ENCODE peak calls at places on chromosomes 16 and 17, in nine cellular contexts. One of them, this sample, is unnamed.

GRCh38 chr17:8909621-8910292 is 42.3 kb upstream of the PIK3R6 start:
- DNase-seq in NCI-H69: no peak
- DNase-seq in LHCN-M2: no peak
- DNase-seq in HFF-Myc: no peak
- DNase-seq in mesothelial cell of epicardium: no peak
- DNase-seq in stimulated activated CD4-positive, alpha-beta T cell treated with anti-CD3 and anti-CD28 coated beads, Interleukin-1b, Interleukin-23, amount 100 ng/mL, for 1 hour: no peak
- DNase-seq in left lobe of liver: no peak
- DNase-seq in pons: peak; percentile 33
- DNase-seq in aorta: no peak
- DNase-seq in this sample: no peak

GRCh38 chr17:5110816-5111215 is 862 bp downstream of the ZNF232 start:
- DNase-seq in NCI-H69: no peak
- DNase-seq in LHCN-M2: no peak
- DNase-seq in HFF-Myc: no peak
- DNase-seq in mesothelial cell of epicardium: no peak
- DNase-seq in stimulated activated CD4-positive, alpha-beta T cell treated with anti-CD3 and anti-CD28 coated beads, Interleukin-1b, Interleukin-23, amount 100 ng/mL, for 1 hour: no peak
- DNase-seq in left lobe of liver: no peak
- DNase-seq in pons: no peak
- DNase-seq in aorta: no peak
- DNase-seq in this sample: no peak

GRCh38 chr16:66223176-66223780 is 143.2 kb upstream of the CDH5 start:
- DNase-seq in NCI-H69: no peak
- DNase-seq in LHCN-M2: peak; percentile 27
- DNase-seq in HFF-Myc: no peak
- DNase-seq in mesothelial cell of epicardium: no peak
- DNase-seq in stimulated activated CD4-positive, alpha-beta T cell treated with anti-CD3 and anti-CD28 coated beads, Interleukin-1b, Interleukin-23, amount 100 ng/mL, for 1 hour: no peak
- DNase-seq in left lobe of liver: no peak
- DNase-seq in pons: no peak
- DNase-seq in aorta: no peak
- DNase-seq in this sample: no peak

GRCh38 chr17:59903455-59903854 is 10.5 kb downstream of the RPS6KB1 start:
- DNase-seq in NCI-H69: no peak
- DNase-seq in LHCN-M2: no peak
- DNase-seq in HFF-Myc: no peak
- DNase-seq in mesothelial cell of epicardium: no peak
- DNase-seq in stimulated activated CD4-positive, alpha-beta T cell treated with anti-CD3 and anti-CD28 coated beads, Interleukin-1b, Interleukin-23, amount 100 ng/mL, for 1 hour: no peak
- DNase-seq in left lobe of liver: no peak
- DNase-seq in pons: no peak
- DNase-seq in aorta: no peak
- DNase-seq in this sample: no peak

GRCh38 chr16:69057400-69058378 is 47.8 kb upstream of the HAS3 start:
- DNase-seq in NCI-H69: peak; percentile 80
- DNase-seq in LHCN-M2: peak; percentile 80
- DNase-seq in HFF-Myc: no peak
- DNase-seq in mesothelial cell of epicardium: no peak
- DNase-seq in stimulated activated CD4-positive, alpha-beta T cell treated with anti-CD3 and anti-CD28 coated beads, Interleukin-1b, Interleukin-23, amount 100 ng/mL, for 1 hour: no peak
- DNase-seq in left lobe of liver: peak; percentile 61
- DNase-seq in pons: no peak
- DNase-seq in aorta: no peak
- DNase-seq in this sample: no peak

GRCh38 chr16:11852092-11852809 is 909 bp upstream of the RSL1D1 start:
- DNase-seq in NCI-H69: peak; percentile 76
- DNase-seq in LHCN-M2: peak; percentile 13
- DNase-seq in HFF-Myc: no peak
- DNase-seq in mesothelial cell of epicardium: no peak
- DNase-seq in stimulated activated CD4-positive, alpha-beta T cell treated with anti-CD3 and anti-CD28 coated beads, Interleukin-1b, Interleukin-23, amount 100 ng/mL, for 1 hour: no peak
- DNase-seq in left lobe of liver: no peak
- DNase-seq in pons: no peak
- DNase-seq in aorta: no peak
- DNase-seq in this sample: no peak

GRCh38 chr17:78130439-78131101 is at the start of gene TMC8:
- DNase-seq in NCI-H69: peak; percentile 18
- DNase-seq in LHCN-M2: no peak
- DNase-seq in HFF-Myc: no peak
- DNase-seq in mesothelial cell of epicardium: no peak
- DNase-seq in stimulated activated CD4-positive, alpha-beta T cell treated with anti-CD3 and anti-CD28 coated beads, Interleukin-1b, Interleukin-23, amount 100 ng/mL, for 1 hour: no peak
- DNase-seq in left lobe of liver: no peak
- DNase-seq in pons: no peak
- DNase-seq in aorta: no peak
- DNase-seq in this sample: peak; percentile 29

GRCh38 chr17:2011421-2012371 is 13.4 kb downstream of the RTN4RL1 start:
- DNase-seq in NCI-H69: peak; percentile 63
- DNase-seq in LHCN-M2: peak; percentile 45
- DNase-seq in HFF-Myc: no peak
- DNase-seq in mesothelial cell of epicardium: no peak
- DNase-seq in stimulated activated CD4-positive, alpha-beta T cell treated with anti-CD3 and anti-CD28 coated beads, Interleukin-1b, Interleukin-23, amount 100 ng/mL, for 1 hour: no peak
- DNase-seq in left lobe of liver: peak; percentile 83
- DNase-seq in pons: no peak
- DNase-seq in aorta: no peak
- DNase-seq in this sample: no peak

GRCh38 chr16:23754594-23755483 is at the start of gene CHP2:
- DNase-seq in NCI-H69: peak; percentile 80
- DNase-seq in LHCN-M2: no peak
- DNase-seq in HFF-Myc: no peak
- DNase-seq in mesothelial cell of epicardium: peak; percentile 40
- DNase-seq in stimulated activated CD4-positive, alpha-beta T cell treated with anti-CD3 and anti-CD28 coated beads, Interleukin-1b, Interleukin-23, amount 100 ng/mL, for 1 hour: no peak
- DNase-seq in left lobe of liver: no peak
- DNase-seq in pons: no peak
- DNase-seq in aorta: peak; percentile 78
- DNase-seq in this sample: no peak

GRCh38 chr17:70375813-70376448 is 206.6 kb downstream of the KCNJ2 start:
- DNase-seq in NCI-H69: no peak
- DNase-seq in LHCN-M2: no peak
- DNase-seq in HFF-Myc: no peak
- DNase-seq in mesothelial cell of epicardium: no peak
- DNase-seq in stimulated activated CD4-positive, alpha-beta T cell treated with anti-CD3 and anti-CD28 coated beads, Interleukin-1b, Interleukin-23, amount 100 ng/mL, for 1 hour: no peak
- DNase-seq in left lobe of liver: no peak
- DNase-seq in pons: no peak
- DNase-seq in aorta: no peak
- DNase-seq in this sample: no peak

GRCh38 chr16:58148526-58148925 is 19.3 kb upstream of the CFAP20 start:
- DNase-seq in NCI-H69: no peak
- DNase-seq in LHCN-M2: no peak
- DNase-seq in HFF-Myc: no peak
- DNase-seq in mesothelial cell of epicardium: no peak
- DNase-seq in stimulated activated CD4-positive, alpha-beta T cell treated with anti-CD3 and anti-CD28 coated beads, Interleukin-1b, Interleukin-23, amount 100 ng/mL, for 1 hour: no peak
- DNase-seq in left lobe of liver: no peak
- DNase-seq in pons: no peak
- DNase-seq in aorta: no peak
- DNase-seq in this sample: no peak

GRCh38 chr17:82892869-82893565 is 53.2 kb upstream of the ZNF750 start:
- DNase-seq in NCI-H69: no peak
- DNase-seq in LHCN-M2: no peak
- DNase-seq in HFF-Myc: no peak
- DNase-seq in mesothelial cell of epicardium: no peak
- DNase-seq in stimulated activated CD4-positive, alpha-beta T cell treated with anti-CD3 and anti-CD28 coated beads, Interleukin-1b, Interleukin-23, amount 100 ng/mL, for 1 hour: no peak
- DNase-seq in left lobe of liver: no peak
- DNase-seq in pons: no peak
- DNase-seq in aorta: no peak
- DNase-seq in this sample: no peak

GRCh38 chr16:78695371-78695770 is 595.9 kb downstream of the WWOX start:
- DNase-seq in NCI-H69: no peak
- DNase-seq in LHCN-M2: no peak
- DNase-seq in HFF-Myc: no peak
- DNase-seq in mesothelial cell of epicardium: no peak
- DNase-seq in stimulated activated CD4-positive, alpha-beta T cell treated with anti-CD3 and anti-CD28 coated beads, Interleukin-1b, Interleukin-23, amount 100 ng/mL, for 1 hour: no peak
- DNase-seq in left lobe of liver: peak; percentile 46
- DNase-seq in pons: no peak
- DNase-seq in aorta: no peak
- DNase-seq in this sample: no peak

GRCh38 chr16:847151-847550 is 46.6 kb upstream of the GNG13 start:
- DNase-seq in NCI-H69: no peak
- DNase-seq in LHCN-M2: no peak
- DNase-seq in HFF-Myc: no peak
- DNase-seq in mesothelial cell of epicardium: no peak
- DNase-seq in stimulated activated CD4-positive, alpha-beta T cell treated with anti-CD3 and anti-CD28 coated beads, Interleukin-1b, Interleukin-23, amount 100 ng/mL, for 1 hour: no peak
- DNase-seq in left lobe of liver: no peak
- DNase-seq in pons: no peak
- DNase-seq in aorta: no peak
- DNase-seq in this sample: no peak

GRCh38 chr17:45965741-45966140 is 33.3 kb upstream of the STH start:
- DNase-seq in NCI-H69: no peak
- DNase-seq in LHCN-M2: no peak
- DNase-seq in HFF-Myc: no peak
- DNase-seq in mesothelial cell of epicardium: no peak
- DNase-seq in stimulated activated CD4-positive, alpha-beta T cell treated with anti-CD3 and anti-CD28 coated beads, Interleukin-1b, Interleukin-23, amount 100 ng/mL, for 1 hour: no peak
- DNase-seq in left lobe of liver: no peak
- DNase-seq in pons: no peak
- DNase-seq in aorta: peak; percentile 20
- DNase-seq in this sample: no peak

GRCh38 chr17:73430848-73431247 is 119.0 kb upstream of the CDC42EP4 start:
- DNase-seq in NCI-H69: peak; percentile 91
- DNase-seq in LHCN-M2: no peak
- DNase-seq in HFF-Myc: no peak
- DNase-seq in mesothelial cell of epicardium: no peak
- DNase-seq in stimulated activated CD4-positive, alpha-beta T cell treated with anti-CD3 and anti-CD28 coated beads, Interleukin-1b, Interleukin-23, amount 100 ng/mL, for 1 hour: no peak
- DNase-seq in left lobe of liver: no peak
- DNase-seq in pons: no peak
- DNase-seq in aorta: peak; percentile 26
- DNase-seq in this sample: no peak

GRCh38 chr16:88900653-88901052 is 34.2 kb upstream of the PABPN1L start:
- DNase-seq in NCI-H69: no peak
- DNase-seq in LHCN-M2: no peak
- DNase-seq in HFF-Myc: no peak
- DNase-seq in mesothelial cell of epicardium: no peak
- DNase-seq in stimulated activated CD4-positive, alpha-beta T cell treated with anti-CD3 and anti-CD28 coated beads, Interleukin-1b, Interleukin-23, amount 100 ng/mL, for 1 hour: no peak
- DNase-seq in left lobe of liver: no peak
- DNase-seq in pons: no peak
- DNase-seq in aorta: no peak
- DNase-seq in this sample: no peak

GRCh38 chr17:80307994-80308671 is 47.5 kb downstream of the RNF213 start:
- DNase-seq in NCI-H69: no peak
- DNase-seq in LHCN-M2: no peak
- DNase-seq in HFF-Myc: no peak
- DNase-seq in mesothelial cell of epicardium: no peak
- DNase-seq in stimulated activated CD4-positive, alpha-beta T cell treated with anti-CD3 and anti-CD28 coated beads, Interleukin-1b, Interleukin-23, amount 100 ng/mL, for 1 hour: no peak
- DNase-seq in left lobe of liver: no peak
- DNase-seq in pons: no peak
- DNase-seq in aorta: peak; percentile 64
- DNase-seq in this sample: no peak

GRCh38 chr16:58034786-58035185 is 9.2 kb downstream of the MMP15 start:
- DNase-seq in NCI-H69: no peak
- DNase-seq in LHCN-M2: no peak
- DNase-seq in HFF-Myc: no peak
- DNase-seq in mesothelial cell of epicardium: no peak
- DNase-seq in stimulated activated CD4-positive, alpha-beta T cell treated with anti-CD3 and anti-CD28 coated beads, Interleukin-1b, Interleukin-23, amount 100 ng/mL, for 1 hour: no peak
- DNase-seq in left lobe of liver: no peak
- DNase-seq in pons: no peak
- DNase-seq in aorta: no peak
- DNase-seq in this sample: no peak

GRCh38 chr17:50614471-50615051 is 20.1 kb upstream of the ABCC3 start:
- DNase-seq in NCI-H69: no peak
- DNase-seq in LHCN-M2: no peak
- DNase-seq in HFF-Myc: no peak
- DNase-seq in mesothelial cell of epicardium: no peak
- DNase-seq in stimulated activated CD4-positive, alpha-beta T cell treated with anti-CD3 and anti-CD28 coated beads, Interleukin-1b, Interleukin-23, amount 100 ng/mL, for 1 hour: no peak
- DNase-seq in left lobe of liver: no peak
- DNase-seq in pons: no peak
- DNase-seq in aorta: no peak
- DNase-seq in this sample: no peak

GRCh38 chr17:4246674-4247073 is 17.1 kb downstream of the ANKFY1 start:
- DNase-seq in NCI-H69: no peak
- DNase-seq in LHCN-M2: no peak
- DNase-seq in HFF-Myc: no peak
- DNase-seq in mesothelial cell of epicardium: no peak
- DNase-seq in stimulated activated CD4-positive, alpha-beta T cell treated with anti-CD3 and anti-CD28 coated beads, Interleukin-1b, Interleukin-23, amount 100 ng/mL, for 1 hour: no peak
- DNase-seq in left lobe of liver: no peak
- DNase-seq in pons: no peak
- DNase-seq in aorta: no peak
- DNase-seq in this sample: no peak